ENCODE peak calls at places on chromosomes 1 and 21, in four cellular contexts. S, L, Y and J are unnamed samples.
A peak's percentile ranks its signal among the peaks of the same experiment; 100 is the strongest.

GRCh38 chr1:150009604-150010387 is 730 bp downstream of the OTUD7B start:
- DNase-seq in S (no peak), L (peak; percentile 43), Y (peak; percentile 59), J (peak; percentile 66)

GRCh38 chr1:97849350-97850339 is 71.2 kb downstream of the DPYD start:
- DNase-seq in S (no peak), L (no peak), Y (no peak), J (no peak)

GRCh38 chr21:14403681-14404318 is 20.9 kb upstream of the HSPA13 start:
- DNase-seq in S (no peak), L (no peak), Y (no peak), J (no peak)

GRCh38 chr1:66585002-66585401 is 51.0 kb downstream of the SGIP1 start:
- DNase-seq in S (no peak), L (no peak), Y (no peak), J (no peak)

GRCh38 chr1:205324781-205325180 is 3.2 kb upstream of the NUAK2 start:
- DNase-seq in S (no peak), L (no peak), Y (no peak), J (no peak)

GRCh38 chr1:11727119-11727518 is 8.8 kb upstream of the AGTRAP start:
- DNase-seq in S (no peak), L (no peak), Y (no peak), J (no peak)

GRCh38 chr1:86155061-86155806 is 1.3 kb downstream of the COL24A1 start:
- DNase-seq in S (peak; percentile 74), L (no peak), Y (no peak), J (no peak)

GRCh38 chr1:102103645-102104044 is 106.9 kb upstream of the OLFM3 start:
- DNase-seq in S (no peak), L (no peak), Y (no peak), J (no peak)

GRCh38 chr1:48947761-48948537 is 171.3 kb upstream of the BEND5 start:
- DNase-seq in S (no peak), L (no peak), Y (no peak), J (no peak)

GRCh38 chr1:193019442-193020026 is 39.6 kb downstream of the UCHL5 start:
- DNase-seq in S (no peak), L (no peak), Y (no peak), J (peak; percentile 34)

GRCh38 chr21:42964086-42964485 is 10.3 kb upstream of the PKNOX1 start:
- DNase-seq in S (no peak), L (no peak), Y (no peak), J (no peak)

GRCh38 chr1:12546771-12547585 is 71.0 kb downstream of the DHRS3 start:
- DNase-seq in S (peak; percentile 89), L (no peak), Y (no peak), J (no peak)

GRCh38 chr1:167708940-167709389 is 12.8 kb upstream of the MPZL1 start:
- DNase-seq in S (no peak), L (no peak), Y (no peak), J (no peak)

GRCh38 chr1:104593418-104594187 is 843.9 kb downstream of the AMY1C start:
- DNase-seq in S (no peak), L (no peak), Y (no peak), J (no peak)

GRCh38 chr1:226743259-226743658 is 4.2 kb upstream of the ITPKB start:
- DNase-seq in S (no peak), L (no peak), Y (no peak), J (no peak)

GRCh38 chr1:7103322-7104052 is 318.2 kb downstream of the CAMTA1 start:
- DNase-seq in S (no peak), L (no peak), Y (no peak), J (no peak)

GRCh38 chr1:28309702-28310101 is 19.1 kb upstream of the MED18 start:
- DNase-seq in S (no peak), L (no peak), Y (no peak), J (no peak)

GRCh38 chr1:236942431-236942830 is 61.8 kb downstream of the MT1HL1 start:
- DNase-seq in S (no peak), L (no peak), Y (no peak), J (no peak)

GRCh38 chr1:110763149-110763548 is 88.4 kb upstream of the KCNA3 start:
- DNase-seq in S (no peak), L (no peak), Y (no peak), J (no peak)

DNA sequence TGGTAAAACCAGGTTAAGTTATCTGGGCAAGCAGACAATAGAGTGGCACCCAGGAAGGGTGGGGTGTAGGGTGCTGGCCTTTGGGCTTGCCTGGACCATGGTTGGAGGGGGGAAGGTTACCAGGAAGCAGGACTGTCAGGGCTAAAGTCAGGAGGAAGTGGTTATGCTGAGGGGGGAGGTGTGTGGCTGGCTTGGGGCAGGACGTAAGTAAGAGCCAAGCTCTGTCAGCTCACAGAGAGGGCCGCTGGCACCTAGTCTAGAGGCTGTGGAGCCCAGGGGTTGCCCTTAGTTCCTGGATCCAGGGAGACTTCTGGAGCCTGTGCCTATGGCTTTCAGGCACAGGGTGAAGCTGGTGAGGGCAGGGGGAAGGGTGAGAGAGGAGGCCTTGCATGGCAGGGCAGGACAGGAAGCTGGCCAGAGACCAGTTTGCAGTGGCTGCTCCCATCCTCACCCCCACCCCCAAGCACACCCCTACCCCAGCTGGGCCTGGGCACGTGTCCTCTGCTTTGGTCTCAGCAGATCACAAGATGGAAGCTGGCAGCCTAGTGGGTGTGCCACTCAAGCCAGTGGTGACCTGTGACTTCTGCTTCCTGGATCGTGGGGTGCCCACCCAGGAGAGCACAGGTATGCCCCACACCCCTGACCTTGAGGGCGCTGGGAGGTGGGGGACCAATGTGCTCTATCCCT is 20.5 kb upstream of the SMYD3 start:
- DNase-seq in S (peak; percentile 45), L (no peak), Y (no peak), J (no peak)
- TF ChIP-seq POLR2A in S (no peak), L (no peak), Y (no peak), J (no peak)

GRCh38 chr1:222790115-222790514 is 24.7 kb upstream of the DISP1 start:
- DNase-seq in S (no peak), L (no peak), Y (no peak), J (no peak)

GRCh38 chr1:222788328-222789156 is 26.3 kb upstream of the DISP1 start:
- DNase-seq in S (no peak), L (no peak), Y (no peak), J (no peak)

GRCh38 chr1:222792744-222793143 is 22.1 kb upstream of the DISP1 start:
- DNase-seq in S (no peak), L (no peak), Y (no peak), J (no peak)

GRCh38 chr1:222790520-222790919 is 24.3 kb upstream of the DISP1 start:
- DNase-seq in S (no peak), L (no peak), Y (no peak), J (no peak)

GRCh38 chr1:222791006-222791710 is 23.7 kb upstream of the DISP1 start:
- DNase-seq in S (no peak), L (no peak), Y (no peak), J (no peak)
- TF ChIP-seq POLR2AphosphoS5 in S (no peak), L (no peak), Y (no peak), J (no peak)

DNA sequence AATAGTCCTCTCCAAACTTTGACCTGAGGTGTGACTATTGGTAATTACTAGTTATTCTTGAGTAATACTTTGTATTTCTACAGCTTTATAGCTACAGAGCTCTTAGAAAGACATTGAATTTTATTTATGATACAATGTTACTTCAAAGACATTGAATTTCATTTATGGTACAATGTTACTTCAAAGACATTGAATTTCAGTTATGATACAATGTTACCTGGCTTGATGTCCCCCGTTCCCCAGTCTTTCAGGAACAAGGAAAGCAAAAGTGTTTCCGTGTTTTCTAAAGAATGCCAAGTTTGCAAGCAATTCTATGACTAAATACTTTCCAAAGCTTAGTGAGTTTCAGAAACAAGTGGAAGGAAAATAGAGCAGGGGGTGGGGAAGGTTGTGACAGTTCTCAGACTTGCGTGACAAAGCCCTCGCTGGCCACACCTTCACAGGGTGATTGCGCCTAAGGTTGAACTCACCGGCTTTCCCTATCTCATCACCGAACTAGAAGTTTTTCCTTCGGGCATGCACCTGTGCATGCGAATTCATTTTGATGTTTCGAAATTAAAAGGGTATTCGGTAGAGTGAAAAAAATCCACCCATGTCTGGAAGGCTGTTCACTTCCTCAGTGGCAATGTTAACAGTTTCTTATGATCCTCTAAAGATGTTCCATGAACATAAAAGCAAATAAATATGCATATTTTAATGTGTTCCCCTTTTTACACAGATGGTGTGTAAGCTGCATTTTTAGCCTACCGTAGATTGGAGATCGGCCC is 909 bp upstream of the PAXBP1 start:
- DNase-seq in S (no peak), L (peak; percentile 44), Y (peak; percentile 48), J (peak; percentile 19)
- TF ChIP-seq POLR2A in S (no peak), L (no peak), Y (no peak), J (no peak)

DNA sequence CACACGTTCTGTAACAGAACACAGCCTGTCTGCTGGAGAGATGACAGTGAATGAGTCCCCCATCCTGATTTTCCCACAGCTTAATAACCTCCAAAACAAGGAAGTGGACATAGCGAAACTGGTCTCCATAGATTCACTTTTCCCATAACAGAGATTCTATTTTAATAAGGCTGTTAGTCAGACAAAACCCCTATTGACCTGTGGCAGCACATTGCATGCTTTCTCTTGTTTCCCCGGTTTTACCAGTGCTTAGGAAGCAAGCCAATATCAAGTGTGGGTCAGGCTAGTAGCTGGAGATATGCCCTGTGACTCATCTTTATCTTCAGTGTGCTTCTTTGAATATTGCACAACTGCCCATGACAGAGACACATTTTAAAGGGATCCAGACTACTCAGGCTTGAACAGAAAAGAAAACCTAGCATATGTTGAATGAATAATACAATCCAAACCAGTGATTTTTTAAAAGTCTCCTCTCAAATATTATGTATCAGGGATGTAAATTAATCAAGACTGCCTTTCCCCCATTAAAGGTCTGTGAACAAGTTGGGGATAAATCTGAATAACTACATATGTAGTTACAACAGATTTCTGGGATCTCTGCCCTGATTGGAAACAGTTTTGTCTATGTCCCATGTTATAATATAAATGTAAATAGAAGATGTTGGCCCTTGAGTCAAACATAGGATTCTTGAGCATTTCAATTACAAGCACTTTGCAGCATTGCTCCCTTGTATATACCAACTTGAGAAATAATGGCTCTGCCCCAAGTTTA is 11.9 kb upstream of the CLDN8 start:
- DNase-seq in S (no peak), L (no peak), Y (no peak), J (peak; percentile 93)
- TF ChIP-seq POLR2AphosphoS5 in S (peak; percentile 83), L (no peak), Y (peak; percentile 56), J (peak; percentile 96)

GRCh38 chr21:36437745-36438128 is 42.2 kb downstream of the CLDN14 start:
- DNase-seq in S (no peak), L (peak; percentile 55), Y (no peak), J (no peak)
- TF ChIP-seq POLR2A in S (no peak), L (no peak), Y (no peak), J (no peak)

DNA sequence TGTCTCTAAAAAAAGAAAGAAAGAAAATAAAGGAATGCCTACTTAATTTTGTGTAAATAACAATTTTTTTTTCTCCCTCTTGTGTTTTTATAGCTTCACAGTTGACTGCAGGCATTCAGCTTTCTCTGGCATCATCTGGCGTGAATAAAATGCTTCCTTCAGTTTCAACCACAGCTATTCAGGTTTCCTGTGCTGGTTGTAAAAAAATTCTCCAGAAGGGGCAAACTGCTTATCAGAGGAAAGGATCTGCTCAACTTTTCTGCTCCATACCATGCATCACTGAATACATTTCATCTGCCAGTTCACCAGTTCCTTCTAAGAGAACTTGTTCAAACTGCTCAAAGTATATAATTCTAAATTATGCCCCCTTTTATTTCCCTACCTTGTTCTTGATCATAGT is 18.0 kb downstream of the ZMYM1 start:
- DNase-seq in S (no peak), L (no peak), Y (no peak), J (no peak)
- TF ChIP-seq POLR2AphosphoS5 in S (no peak), L (no peak), Y (no peak), J (no peak)